ENCODE peak calls at places on chromosome 16, in eight cellular contexts. One of them, this sample, is unnamed.

GRCh38 chr16:2692251-2692947 is 10.1 kb downstream of the KCTD5 start:
- DNase-seq in A549: no peak
- DNase-seq in spleen: no peak
- DNase-seq in neural progenitor cell: peak; percentile 9
- DNase-seq in IMR-90: peak; percentile 6
- DNase-seq in upper lobe of left lung: no peak
- DNase-seq in AG04450: no peak
- DNase-seq in astrocyte of the spinal cord: no peak
- DNase-seq in this sample: no peak

GRCh38 chr16:81774348-81774747 is 4.7 kb upstream of the PLCG2 start:
- DNase-seq in astrocyte of the spinal cord: no peak
- DNase-seq in upper lobe of left lung: no peak
- DNase-seq in spleen: peak; percentile 81
- DNase-seq in IMR-90: no peak
- DNase-seq in A549: no peak
- DNase-seq in neural progenitor cell: no peak
- DNase-seq in AG04450: no peak
- DNase-seq in this sample: no peak

GRCh38 chr16:47779201-47780016 is 318.3 kb downstream of the PHKB start:
- DNase-seq in spleen: peak; percentile 73
- DNase-seq in IMR-90: peak; percentile 28
- DNase-seq in neural progenitor cell: no peak
- DNase-seq in astrocyte of the spinal cord: no peak
- DNase-seq in A549: peak; percentile 11
- DNase-seq in AG04450: no peak
- DNase-seq in upper lobe of left lung: no peak
- DNase-seq in this sample: no peak

GRCh38 chr16:11234884-11235702 is 20.9 kb downstream of the SOCS1 start:
- DNase-seq in AG04450: no peak
- DNase-seq in IMR-90: peak; percentile 24
- DNase-seq in A549: no peak
- DNase-seq in upper lobe of left lung: no peak
- DNase-seq in neural progenitor cell: no peak
- DNase-seq in spleen: no peak
- DNase-seq in astrocyte of the spinal cord: no peak
- DNase-seq in this sample: no peak

GRCh38 chr16:29909398-29909797 is 9.1 kb downstream of the ASPHD1 start:
- DNase-seq in AG04450: no peak
- DNase-seq in upper lobe of left lung: no peak
- DNase-seq in spleen: no peak
- DNase-seq in A549: no peak
- DNase-seq in neural progenitor cell: no peak
- DNase-seq in astrocyte of the spinal cord: no peak
- DNase-seq in IMR-90: peak; percentile 65
- DNase-seq in this sample: no peak

GRCh38 chr16:28915181-28915580 is 9.9 kb downstream of the RABEP2 start:
- DNase-seq in upper lobe of left lung: no peak
- DNase-seq in neural progenitor cell: no peak
- DNase-seq in IMR-90: peak; percentile 76
- DNase-seq in spleen: no peak
- DNase-seq in astrocyte of the spinal cord: peak; percentile 17
- DNase-seq in AG04450: no peak
- DNase-seq in A549: peak; percentile 41
- DNase-seq in this sample: no peak

GRCh38 chr16:89354325-89354724 is 136.0 kb downstream of the ANKRD11 start:
- DNase-seq in A549: no peak
- DNase-seq in upper lobe of left lung: no peak
- DNase-seq in AG04450: no peak
- DNase-seq in IMR-90: no peak
- DNase-seq in spleen: no peak
- DNase-seq in astrocyte of the spinal cord: no peak
- DNase-seq in neural progenitor cell: no peak
- DNase-seq in this sample: no peak

GRCh38 chr16:17389392-17389791 is 81.4 kb downstream of the XYLT1 start:
- DNase-seq in upper lobe of left lung: no peak
- DNase-seq in spleen: no peak
- DNase-seq in neural progenitor cell: no peak
- DNase-seq in A549: no peak
- DNase-seq in AG04450: no peak
- DNase-seq in astrocyte of the spinal cord: no peak
- DNase-seq in IMR-90: peak; percentile 79
- DNase-seq in this sample: no peak

GRCh38 chr16:3098459-3099394 is at the start of gene ZSCAN10:
- DNase-seq in IMR-90: no peak
- DNase-seq in upper lobe of left lung: no peak
- DNase-seq in A549: no peak
- DNase-seq in neural progenitor cell: peak; percentile 35
- DNase-seq in spleen: peak; percentile 80
- DNase-seq in AG04450: no peak
- DNase-seq in astrocyte of the spinal cord: no peak
- DNase-seq in this sample: no peak

GRCh38 chr16:77722315-77723107 is at the start of gene NUDT7:
- DNase-seq in spleen: peak; percentile 99
- DNase-seq in AG04450: peak; percentile 94
- DNase-seq in IMR-90: peak; percentile 96
- DNase-seq in neural progenitor cell: peak; percentile 99
- DNase-seq in astrocyte of the spinal cord: peak; percentile 98
- DNase-seq in upper lobe of left lung: peak; percentile 99
- DNase-seq in A549: peak; percentile 96
- DNase-seq in this sample: peak; percentile 99

GRCh38 chr16:2752850-2753522 is 548 bp downstream of the SRRM2 start:
- DNase-seq in astrocyte of the spinal cord: peak; percentile 72
- DNase-seq in upper lobe of left lung: peak; percentile 80
- DNase-seq in spleen: no peak
- DNase-seq in A549: peak; percentile 90
- DNase-seq in AG04450: peak; percentile 41
- DNase-seq in neural progenitor cell: peak; percentile 95
- DNase-seq in IMR-90: peak; percentile 77
- DNase-seq in this sample: peak; percentile 76

GRCh38 chr16:73058221-73058615 is 10.3 kb upstream of the ZFHX3 start:
- DNase-seq in AG04450: no peak
- DNase-seq in neural progenitor cell: no peak
- DNase-seq in astrocyte of the spinal cord: no peak
- DNase-seq in upper lobe of left lung: no peak
- DNase-seq in IMR-90: no peak
- DNase-seq in spleen: peak; percentile 89
- DNase-seq in A549: no peak
- DNase-seq in this sample: no peak

GRCh38 chr16:9050102-9050830 is 41.2 kb upstream of the HAPSTR1 start:
- DNase-seq in A549: peak; percentile 41
- DNase-seq in neural progenitor cell: peak; percentile 61
- DNase-seq in astrocyte of the spinal cord: no peak
- DNase-seq in spleen: no peak
- DNase-seq in upper lobe of left lung: no peak
- DNase-seq in AG04450: no peak
- DNase-seq in IMR-90: peak; percentile 16
- DNase-seq in this sample: peak; percentile 15

GRCh38 chr16:69859105-69859969 is 91.8 kb upstream of the CLEC18A start:
- DNase-seq in IMR-90: no peak
- DNase-seq in astrocyte of the spinal cord: no peak
- DNase-seq in A549: peak; percentile 54
- DNase-seq in upper lobe of left lung: peak; percentile 40
- DNase-seq in spleen: no peak
- DNase-seq in AG04450: no peak
- DNase-seq in neural progenitor cell: peak; percentile 79
- DNase-seq in this sample: no peak

GRCh38 chr16:78198299-78198698 is 98.8 kb downstream of the WWOX start:
- DNase-seq in upper lobe of left lung: no peak
- DNase-seq in AG04450: no peak
- DNase-seq in spleen: no peak
- DNase-seq in astrocyte of the spinal cord: no peak
- DNase-seq in A549: no peak
- DNase-seq in neural progenitor cell: no peak
- DNase-seq in IMR-90: no peak
- DNase-seq in this sample: no peak

GRCh38 chr16:63983401-63983800 is 1138.5 kb downstream of the CDH11 start:
- DNase-seq in AG04450: no peak
- DNase-seq in IMR-90: no peak
- DNase-seq in neural progenitor cell: no peak
- DNase-seq in astrocyte of the spinal cord: no peak
- DNase-seq in A549: no peak
- DNase-seq in spleen: no peak
- DNase-seq in upper lobe of left lung: no peak
- DNase-seq in this sample: no peak

GRCh38 chr16:19582050-19582784 is 26.7 kb downstream of the VPS35L start:
- DNase-seq in spleen: no peak
- DNase-seq in A549: peak; percentile 24
- DNase-seq in astrocyte of the spinal cord: peak; percentile 18
- DNase-seq in IMR-90: no peak
- DNase-seq in AG04450: no peak
- DNase-seq in neural progenitor cell: no peak
- DNase-seq in upper lobe of left lung: no peak
- DNase-seq in this sample: no peak

GRCh38 chr16:88558457-88559442 is 11.5 kb upstream of the ZC3H18 start:
- DNase-seq in neural progenitor cell: peak; percentile 64
- DNase-seq in IMR-90: peak; percentile 43
- DNase-seq in upper lobe of left lung: peak; percentile 42
- DNase-seq in A549: peak; percentile 83
- DNase-seq in AG04450: peak; percentile 38
- DNase-seq in astrocyte of the spinal cord: peak; percentile 38
- DNase-seq in spleen: peak; percentile 84
- DNase-seq in this sample: no peak

GRCh38 chr16:835373-835772 is 34.8 kb upstream of the GNG13 start:
- DNase-seq in IMR-90: no peak
- DNase-seq in upper lobe of left lung: no peak
- DNase-seq in spleen: no peak
- DNase-seq in A549: no peak
- DNase-seq in AG04450: no peak
- DNase-seq in astrocyte of the spinal cord: no peak
- DNase-seq in neural progenitor cell: no peak
- DNase-seq in this sample: no peak

GRCh38 chr16:14187517-14188338 is 116.6 kb downstream of the MRTFB start:
- DNase-seq in spleen: no peak
- DNase-seq in astrocyte of the spinal cord: no peak
- DNase-seq in AG04450: no peak
- DNase-seq in upper lobe of left lung: no peak
- DNase-seq in IMR-90: no peak
- DNase-seq in A549: no peak
- DNase-seq in neural progenitor cell: no peak
- DNase-seq in this sample: no peak

GRCh38 chr16:14186954-14187306 is 115.8 kb downstream of the MRTFB start:
- DNase-seq in astrocyte of the spinal cord: peak; percentile 14
- DNase-seq in A549: no peak
- DNase-seq in spleen: no peak
- DNase-seq in upper lobe of left lung: no peak
- DNase-seq in neural progenitor cell: no peak
- DNase-seq in AG04450: no peak
- DNase-seq in IMR-90: no peak
- DNase-seq in this sample: no peak

GRCh38 chr16:14182999-14183398 is 111.9 kb downstream of the MRTFB start:
- DNase-seq in A549: no peak
- DNase-seq in upper lobe of left lung: no peak
- DNase-seq in neural progenitor cell: no peak
- DNase-seq in AG04450: no peak
- DNase-seq in spleen: no peak
- DNase-seq in IMR-90: no peak
- DNase-seq in astrocyte of the spinal cord: no peak
- DNase-seq in this sample: no peak

GRCh38 chr16:14181371-14182050 is 110.4 kb downstream of the MRTFB start:
- DNase-seq in neural progenitor cell: no peak
- DNase-seq in AG04450: peak; percentile 32
- DNase-seq in upper lobe of left lung: no peak
- DNase-seq in IMR-90: peak; percentile 89
- DNase-seq in astrocyte of the spinal cord: peak; percentile 61
- DNase-seq in A549: peak; percentile 75
- DNase-seq in spleen: no peak
- DNase-seq in this sample: no peak

GRCh38 chr16:14186007-14186953 is 115.2 kb downstream of the MRTFB start:
- DNase-seq in upper lobe of left lung: no peak
- DNase-seq in astrocyte of the spinal cord: peak; percentile 76
- DNase-seq in AG04450: peak; percentile 36
- DNase-seq in spleen: no peak
- DNase-seq in A549: peak; percentile 50
- DNase-seq in IMR-90: peak; percentile 79
- DNase-seq in neural progenitor cell: peak; percentile 74
- DNase-seq in this sample: peak; percentile 13
- TF ChIP-seq CTCF in upper lobe of left lung: peak; percentile 56
- TF ChIP-seq CTCF in astrocyte of the spinal cord: peak; percentile 63
- TF ChIP-seq CTCF in AG04450: peak; percentile 69
- TF ChIP-seq CTCF in spleen: no peak
- TF ChIP-seq CTCF in A549: peak; percentile 42
- TF ChIP-seq CTCF in IMR-90: peak; percentile 42
- TF ChIP-seq CTCF in neural progenitor cell: peak; percentile 57
- TF ChIP-seq CTCF in this sample: peak; percentile 59

GRCh38 chr16:68022728-68023537 is at the start of the genes DDX28 and DUS2:
- DNase-seq in A549: peak; percentile 95
- DNase-seq in astrocyte of the spinal cord: peak; percentile 93
- DNase-seq in neural progenitor cell: peak; percentile 96
- DNase-seq in spleen: peak; percentile 98
- DNase-seq in AG04450: peak; percentile 79
- DNase-seq in IMR-90: peak; percentile 91
- DNase-seq in upper lobe of left lung: peak; percentile 92
- DNase-seq in this sample: peak; percentile 94
- TF ChIP-seq CTCF in A549: no peak
- TF ChIP-seq CTCF in astrocyte of the spinal cord: no peak
- TF ChIP-seq CTCF in neural progenitor cell: no peak
- TF ChIP-seq CTCF in spleen: no peak
- TF ChIP-seq CTCF in AG04450: no peak
- TF ChIP-seq CTCF in IMR-90: no peak
- TF ChIP-seq CTCF in upper lobe of left lung: peak; percentile 45
- TF ChIP-seq CTCF in this sample: no peak

GRCh38 chr16:83899272-83899897 is 470 bp downstream of the MLYCD start:
- DNase-seq in A549: peak; percentile 35
- DNase-seq in IMR-90: peak; percentile 66
- DNase-seq in spleen: peak; percentile 90
- DNase-seq in neural progenitor cell: peak; percentile 82
- DNase-seq in astrocyte of the spinal cord: peak; percentile 57
- DNase-seq in AG04450: peak; percentile 13
- DNase-seq in upper lobe of left lung: peak; percentile 66
- DNase-seq in this sample: peak; percentile 32
- TF ChIP-seq CTCF in A549: no peak
- TF ChIP-seq CTCF in IMR-90: no peak
- TF ChIP-seq CTCF in spleen: no peak
- TF ChIP-seq CTCF in neural progenitor cell: no peak
- TF ChIP-seq CTCF in astrocyte of the spinal cord: no peak
- TF ChIP-seq CTCF in AG04450: no peak
- TF ChIP-seq CTCF in upper lobe of left lung: no peak
- TF ChIP-seq CTCF in this sample: no peak

DNA sequence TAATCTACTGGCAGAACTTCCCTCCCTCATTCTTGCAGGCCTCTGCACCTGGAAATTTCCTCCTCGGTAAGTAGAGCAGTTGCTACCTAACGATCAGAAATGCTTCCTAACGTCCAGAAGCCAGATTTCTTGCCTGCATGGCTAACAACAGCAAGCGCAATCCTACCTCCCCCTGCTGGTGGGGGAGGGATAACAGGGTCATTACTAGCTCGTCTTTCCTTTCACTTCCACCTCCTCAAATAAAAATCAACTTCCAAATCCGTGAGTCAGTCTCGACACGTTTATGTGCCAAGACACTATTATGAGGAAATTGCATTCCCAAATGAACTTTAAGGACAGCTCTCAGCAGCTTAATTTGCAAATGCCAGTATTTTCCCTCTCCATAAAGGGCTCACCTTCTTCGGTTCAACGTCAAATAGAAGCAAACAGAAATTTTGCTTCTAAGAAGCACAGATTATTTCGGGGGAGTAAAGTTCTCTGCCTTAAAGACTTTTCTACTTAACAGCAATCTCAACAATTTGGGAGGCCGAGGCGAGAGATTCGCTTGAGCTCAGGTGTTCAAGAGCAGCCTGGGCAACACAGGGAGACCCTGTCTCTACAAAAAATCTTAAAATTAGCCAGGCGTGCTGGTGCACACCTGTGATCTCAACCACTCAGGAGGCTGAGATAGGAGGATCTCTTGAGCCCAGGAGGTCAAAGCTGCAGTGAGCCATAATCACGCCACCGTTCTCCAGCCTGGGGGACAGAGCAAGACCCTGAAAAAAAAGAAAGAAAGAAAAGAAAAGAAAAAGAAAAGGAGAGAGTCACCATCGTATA is 188.6 kb upstream of the PSMD7 start:
- DNase-seq in neural progenitor cell: peak; percentile 71
- DNase-seq in upper lobe of left lung: peak; percentile 43
- DNase-seq in IMR-90: peak; percentile 2
- DNase-seq in AG04450: no peak
- DNase-seq in A549: peak; percentile 70
- DNase-seq in astrocyte of the spinal cord: no peak
- DNase-seq in spleen: no peak
- DNase-seq in this sample: peak; percentile 46
- TF ChIP-seq CTCF in neural progenitor cell: peak; percentile 87
- TF ChIP-seq CTCF in upper lobe of left lung: peak; percentile 46
- TF ChIP-seq CTCF in IMR-90: no peak
- TF ChIP-seq CTCF in AG04450: peak; percentile 44
- TF ChIP-seq CTCF in A549: peak; percentile 60
- TF ChIP-seq CTCF in astrocyte of the spinal cord: peak; percentile 14
- TF ChIP-seq CTCF in spleen: peak; percentile 42
- TF ChIP-seq CTCF in this sample: peak; percentile 63